ENCODE peak calls at places on chromosomes 12 and 14, in eight cellular contexts. M is activated CD4-positive, alpha-beta T cell treated with anti-CD3 and anti-CD28 coated beads for 36 hours; V is Right ventricle myocardium superior; G is activated T-cell treated with anti-CD3 and anti-CD28 coated beads, Interleukin-2, amount 50 U/mL, for 72 hours; R is effector memory CD8-positive, alpha-beta T cell; K is T-cell; A is heart left ventricle; X is natural killer cell. H is an unnamed sample.

GRCh38 chr12:12636641-12637040 is 25.0 kb downstream of the CREBL2 start:
- ATAC-seq in V (no peak), K (no peak), G (peak; percentile 74), M (peak; percentile 61), X (no peak), A (no peak), R (no peak), H (no peak)

GRCh38 chr14:58631720-58632119 is 6.0 kb upstream of the DACT1 start:
- ATAC-seq in X (no peak), V (no peak), G (no peak), K (no peak), A (no peak), R (no peak), M (no peak), H (no peak)

GRCh38 chr14:103770902-103771301 is 55.3 kb downstream of the ZFYVE21 start:
- ATAC-seq in M (no peak), G (no peak), X (no peak), K (no peak), R (no peak), V (no peak), A (no peak), H (no peak)

GRCh38 chr12:3200032-3200617 is 122.9 kb downstream of the TSPAN9 start:
- ATAC-seq in K (no peak), G (peak; percentile 29), M (no peak), V (peak; percentile 67), X (no peak), R (no peak), A (peak; percentile 73), H (peak; percentile 86)

GRCh38 chr14:64692597-64693350 is 11.4 kb upstream of the PLEKHG3 start:
- ATAC-seq in R (no peak), A (peak; percentile 59), X (no peak), K (no peak), V (peak; percentile 51), M (no peak), G (no peak), H (no peak)

GRCh38 chr12:90965204-90965603 is 10.2 kb upstream of the CCER1 start:
- ATAC-seq in X (no peak), G (no peak), A (no peak), M (no peak), R (no peak), V (no peak), K (no peak), H (no peak)

GRCh38 chr12:19506497-19506896 is 67.2 kb downstream of the AEBP2 start:
- ATAC-seq in X (no peak), R (no peak), K (no peak), V (no peak), M (no peak), G (no peak), A (no peak), H (no peak)

GRCh38 chr14:26856832-26857508 is 259.1 kb upstream of the NOVA1 start:
- ATAC-seq in K (no peak), A (peak; percentile 75), R (no peak), X (no peak), G (no peak), M (no peak), V (peak; percentile 92), H (peak; percentile 50)

GRCh38 chr12:104570174-104570907 is 113.6 kb downstream of the CHST11 start:
- ATAC-seq in A (no peak), X (peak; percentile 10), M (peak; percentile 6), V (no peak), K (peak; percentile 11), G (peak; percentile 14), R (peak; percentile 1), H (no peak)

GRCh38 chr12:99436584-99436983 is 211.0 kb upstream of the GARIN6 start:
- ATAC-seq in G (peak; percentile 66), R (no peak), X (no peak), M (peak; percentile 66), K (no peak), V (no peak), A (no peak), H (no peak)

GRCh38 chr12:96466939-96467751 is 22.2 kb upstream of the CFAP54 start:
- ATAC-seq in R (no peak), G (no peak), X (no peak), M (no peak), V (no peak), K (no peak), A (no peak), H (no peak)

GRCh38 chr12:91781114-91781513 is 364.5 kb downstream of the BTG1 start:
- ATAC-seq in A (no peak), V (no peak), K (no peak), M (no peak), R (no peak), G (no peak), X (no peak), H (peak; percentile 54)

GRCh38 chr14:68824517-68825347 is 31.9 kb upstream of the ZFP36L1 start:
- ATAC-seq in X (peak; percentile 54), A (peak; percentile 95), M (peak; percentile 32), G (peak; percentile 45), K (no peak), R (no peak), V (peak; percentile 95), H (peak; percentile 99)

GRCh38 chr14:51004801-51005526 is 60.7 kb upstream of the PYGL start:
- ATAC-seq in K (no peak), M (no peak), R (no peak), A (peak; percentile 77), V (peak; percentile 25), G (no peak), X (no peak), H (peak; percentile 12)

GRCh38 chr14:105432657-105433056 is 13.0 kb downstream of the MTA1 start:
- ATAC-seq in R (no peak), M (no peak), A (no peak), V (no peak), K (no peak), X (no peak), G (no peak), H (no peak)

GRCh38 chr12:128852885-128853284 is 393 bp upstream of the GLT1D1 start:
- ATAC-seq in K (no peak), R (no peak), G (no peak), X (no peak), A (peak; percentile 41), V (no peak), M (no peak), H (no peak)

GRCh38 chr12:60152756-60153155 is 556.9 kb downstream of the SLC16A7 start:
- ATAC-seq in R (no peak), X (no peak), M (no peak), G (no peak), A (no peak), K (no peak), V (no peak), H (no peak)

GRCh38 chr14:102848830-102849521 is 71.7 kb downstream of the TRAF3 start:
- ATAC-seq in V (peak; percentile 87), X (peak; percentile 13), A (peak; percentile 80), M (no peak), R (no peak), K (no peak), G (peak; percentile 38), H (peak; percentile 90)

GRCh38 chr12:101743724-101744472 is 4.6 kb upstream of the SYCP3 start:
- ATAC-seq in A (peak; percentile 33), R (peak; percentile 89), M (no peak), V (no peak), G (peak; percentile 36), K (no peak), X (peak; percentile 84), H (no peak)

GRCh38 chr12:2170376-2170775 is 117.6 kb downstream of the CACNA1C start:
- ATAC-seq in A (peak; percentile 24), V (no peak), K (no peak), G (no peak), X (no peak), M (no peak), R (no peak), H (no peak)

GRCh38 chr12:95169368-95169767 is 47.9 kb downstream of the FGD6 start:
- ATAC-seq in X (no peak), A (peak; percentile 14), V (no peak), G (no peak), K (no peak), R (no peak), M (no peak), H (peak; percentile 73)

GRCh38 chr14:20680363-20680762 is 4.0 kb upstream of the RNASE4 start:
- ATAC-seq in K (no peak), V (no peak), X (no peak), G (no peak), R (no peak), A (no peak), M (no peak), H (no peak)

GRCh38 chr12:9793774-9794395 is 33.2 kb upstream of the CD69 start:
- ATAC-seq in V (no peak), R (no peak), X (no peak), M (no peak), G (peak; percentile 27), K (no peak), A (no peak), H (no peak)

GRCh38 chr12:11801643-11802042 is 152.2 kb downstream of the ETV6 start:
- ATAC-seq in R (no peak), K (no peak), M (no peak), V (no peak), X (no peak), A (no peak), G (no peak), H (no peak)

H was measured in SK-N-SH treated with all-trans-retinoic acid at 6 μM for 48 hours.